ENCODE peak calls at places on chromosome 17, in five cellular contexts. A is esophagus squamous epithelium, Z is fibroblast of lung, C is thoracic aorta, R is left ventricle myocardium inferior. P is an unnamed sample.

GRCh38 chr17:29384901-29385300 is 5.3 kb upstream of the TAOK1 start:
- DNase-seq in R (no peak), Z (no peak), A (no peak), C (no peak), P (no peak)

GRCh38 chr17:10262451-10262850 is 64.0 kb upstream of the GAS7 start:
- DNase-seq in Z (no peak), C (no peak), A (no peak), R (no peak), P (no peak)

GRCh38 chr17:19321481-19322128 is 40.9 kb downstream of the B9D1 start:
- DNase-seq in A (no peak), Z (no peak), C (no peak), R (no peak), P (no peak)

GRCh38 chr17:6047966-6048365 is 22.2 kb upstream of the WSCD1 start:
- DNase-seq in C (no peak), A (no peak), R (no peak), Z (peak; percentile 63), P (peak; percentile 67)

GRCh38 chr17:22286337-22287041 is 594.2 kb downstream of the KCNJ18 start:
- DNase-seq in A (no peak), C (no peak), R (no peak), Z (no peak), P (no peak)

GRCh38 chr17:12107905-12108304 is 87.2 kb downstream of the MAP2K4 start:
- DNase-seq in A (no peak), Z (peak; percentile 46), C (no peak), R (no peak), P (peak; percentile 45)

GRCh38 chr17:77177002-77177401 is 36.2 kb downstream of the SEC14L1 start:
- DNase-seq in Z (no peak), C (no peak), A (no peak), R (no peak), P (no peak)

GRCh38 chr17:27846042-27846655 is 45.8 kb upstream of the NOS2 start:
- DNase-seq in A (no peak), C (no peak), Z (no peak), R (no peak), P (no peak)

GRCh38 chr17:45132569-45133463 is 501 bp upstream of the PLCD3 start:
- DNase-seq in Z (peak; percentile 73), A (peak; percentile 40), R (peak; percentile 86), C (no peak), P (peak; percentile 74)

GRCh38 chr17:47131761-47132160 is 57.3 kb downstream of the CDC27 start:
- DNase-seq in A (no peak), R (no peak), C (no peak), Z (peak; percentile 41), P (no peak)

GRCh38 chr17:59627770-59628171 is 8.1 kb downstream of the CLTC start:
- DNase-seq in Z (no peak), R (no peak), A (no peak), C (no peak), P (no peak)

DNA sequence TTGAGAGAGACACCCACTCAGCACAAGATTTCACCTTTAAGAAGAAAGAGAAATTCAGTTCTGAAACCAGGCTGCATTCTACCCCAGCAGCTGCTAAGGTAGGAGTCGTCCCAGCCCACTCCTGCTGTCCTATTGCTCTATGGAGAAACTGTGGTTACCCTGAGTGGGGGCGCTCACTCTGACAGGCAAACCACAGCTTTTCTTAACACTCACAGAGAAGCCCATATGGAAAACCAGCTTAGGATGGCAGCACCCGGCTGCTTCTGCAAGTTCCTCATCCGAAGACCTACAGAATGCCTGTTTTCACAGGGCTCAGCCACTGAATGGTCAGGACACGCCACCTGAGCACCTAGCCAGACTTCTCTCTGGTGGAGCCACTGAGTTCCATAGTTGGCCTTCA is 7.5 kb downstream of the ATP5PD start:
- DNase-seq in C (no peak), A (no peak), R (no peak), Z (no peak), P (no peak)
- H3K4me3 ChIP-seq in C (no peak overlapping the region), A (no peak overlapping the region), R (no peak overlapping the region), Z (no peak overlapping the region), P (no peak overlapping the region)

DNA sequence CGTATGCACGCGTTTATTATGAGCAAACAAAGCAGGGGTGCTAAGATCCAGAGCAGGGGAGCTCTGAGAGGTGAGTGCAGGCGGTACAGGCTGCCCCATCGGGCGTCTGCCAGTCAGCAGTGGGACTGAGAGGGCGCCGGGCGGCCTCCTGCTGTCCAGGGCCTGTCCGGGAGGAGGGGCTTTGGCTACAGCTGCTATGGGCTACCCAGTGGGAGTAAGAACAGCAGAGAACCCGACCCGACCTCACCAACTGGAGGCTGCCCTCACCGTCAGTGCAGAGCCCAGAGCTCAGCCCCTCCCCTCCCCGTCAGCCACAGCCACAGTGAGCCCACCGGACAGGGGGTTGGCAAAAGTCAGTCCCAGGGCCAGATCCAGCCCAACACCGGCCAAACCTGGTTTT is 18.6 kb upstream of the AATK start:
- DNase-seq in Z (no peak), R (no peak), A (no peak), C (no peak), P (no peak)
- TF ChIP-seq CTCF in Z (no peak), R (no peak), A (no peak), C (no peak), P (no peak)

DNA sequence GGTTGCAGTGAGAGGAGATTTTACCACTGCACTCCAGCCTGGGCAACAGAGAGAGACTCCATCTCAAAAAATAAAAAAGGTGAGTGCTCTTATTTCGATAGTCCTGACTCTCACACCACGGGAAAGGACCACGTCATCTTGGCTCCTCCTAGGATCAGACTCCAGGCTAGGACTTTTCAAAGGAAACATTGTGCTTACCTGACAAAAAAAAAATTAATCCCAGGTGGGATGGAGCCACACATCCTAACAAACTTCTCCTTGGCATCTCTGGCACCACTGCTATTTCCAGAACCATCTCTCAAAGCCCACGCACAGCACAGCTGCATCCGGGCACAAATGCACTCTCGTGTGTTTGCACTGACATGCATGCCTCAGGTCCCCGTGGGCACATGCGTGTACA is 262.4 kb downstream of the ENGASE start:
- DNase-seq in Z (no peak), R (no peak), C (no peak), A (no peak), P (no peak)
- H3K4me3 ChIP-seq in Z (no peak overlapping the region), R (no peak overlapping the region), C (no peak overlapping the region), A (no peak overlapping the region), P (no peak overlapping the region)

GRCh38 chr17:42072323-42073187 is 22.2 kb upstream of the C17orf113 start:
- DNase-seq in A (no peak), C (no peak), R (no peak), Z (no peak), P (no peak)
- TF ChIP-seq CTCF in A (no peak), C (no peak), R (no peak), Z (peak; percentile 3), P (no peak)

P was measured in astrocyte of the spinal cord.